ENCODE peak calls at places on chromosomes 11 and 22, in five cellular contexts. One of them, this sample, is unnamed.

GRCh38 chr11:65899356-65900124 is 648 bp downstream of the FOSL1 start:
- DNase-seq in NCI-H82: no peak
- DNase-seq in ureter: no peak
- DNase-seq in psoas muscle: peak; percentile 81
- DNase-seq in NCI-H345: no peak
- DNase-seq in this sample: peak; percentile 47

GRCh38 chr11:1870721-1871466 is 18.0 kb downstream of the LSP1 start:
- DNase-seq in psoas muscle: peak; percentile 72
- DNase-seq in ureter: no peak
- DNase-seq in NCI-H82: no peak
- DNase-seq in NCI-H345: no peak
- DNase-seq in this sample: peak; percentile 31

GRCh38 chr22:38724926-38725571 is 19.3 kb downstream of the GTPBP1 start:
- DNase-seq in psoas muscle: peak; percentile 23
- DNase-seq in ureter: no peak
- DNase-seq in NCI-H82: peak; percentile 57
- DNase-seq in NCI-H345: no peak
- DNase-seq in this sample: peak; percentile 54

GRCh38 chr11:126163779-126164178 is 47.7 kb downstream of the RPUSD4 start:
- DNase-seq in psoas muscle: no peak
- DNase-seq in NCI-H82: peak; percentile 48
- DNase-seq in NCI-H345: no peak
- DNase-seq in ureter: no peak
- DNase-seq in this sample: no peak

GRCh38 chr11:1863352-1864215 is 10.7 kb downstream of the LSP1 start:
- DNase-seq in NCI-H345: peak; percentile 45
- DNase-seq in psoas muscle: peak; percentile 93
- DNase-seq in NCI-H82: no peak
- DNase-seq in ureter: peak; percentile 83
- DNase-seq in this sample: peak; percentile 59

GRCh38 chr11:104610597-104610996 is 287.7 kb downstream of the CASP12 start:
- DNase-seq in ureter: no peak
- DNase-seq in psoas muscle: no peak
- DNase-seq in NCI-H345: no peak
- DNase-seq in NCI-H82: no peak
- DNase-seq in this sample: no peak

GRCh38 chr11:2385156-2386151 is 8.3 kb downstream of the CD81 start:
- DNase-seq in NCI-H345: no peak
- DNase-seq in psoas muscle: peak; percentile 48
- DNase-seq in ureter: no peak
- DNase-seq in NCI-H82: no peak
- DNase-seq in this sample: no peak

GRCh38 chr11:12077535-12078280 is 32.7 kb upstream of the MICAL2 start:
- DNase-seq in NCI-H345: no peak
- DNase-seq in psoas muscle: no peak
- DNase-seq in ureter: no peak
- DNase-seq in NCI-H82: no peak
- DNase-seq in this sample: no peak

GRCh38 chr11:96259053-96259837 is 83.8 kb downstream of the MAML2 start:
- DNase-seq in NCI-H82: no peak
- DNase-seq in ureter: no peak
- DNase-seq in NCI-H345: no peak
- DNase-seq in psoas muscle: no peak
- DNase-seq in this sample: no peak

GRCh38 chr11:119585038-119585666 is 143.8 kb downstream of the NECTIN1 start:
- DNase-seq in psoas muscle: no peak
- DNase-seq in NCI-H345: peak; percentile 49
- DNase-seq in NCI-H82: peak; percentile 55
- DNase-seq in ureter: peak; percentile 51
- DNase-seq in this sample: peak; percentile 95

GRCh38 chr11:65791719-65792213 is 4.9 kb downstream of the OVOL1 start:
- DNase-seq in ureter: peak; percentile 86
- DNase-seq in psoas muscle: no peak
- DNase-seq in NCI-H82: no peak
- DNase-seq in NCI-H345: no peak
- DNase-seq in this sample: peak; percentile 92

GRCh38 chr11:61429346-61429690 is 457 bp downstream of the CPSF7 start:
- DNase-seq in NCI-H345: peak; percentile 58
- DNase-seq in psoas muscle: peak; percentile 85
- DNase-seq in NCI-H82: peak; percentile 77
- DNase-seq in ureter: no peak
- DNase-seq in this sample: peak; percentile 83

GRCh38 chr11:46381836-46382643 is 571 bp downstream of the MDK start:
- DNase-seq in psoas muscle: peak; percentile 53
- DNase-seq in NCI-H82: peak; percentile 57
- DNase-seq in NCI-H345: peak; percentile 47
- DNase-seq in ureter: no peak
- DNase-seq in this sample: peak; percentile 77

GRCh38 chr22:37186997-37187522 is 987 bp downstream of the C1QTNF6 start:
- DNase-seq in psoas muscle: peak; percentile 34
- DNase-seq in NCI-H345: no peak
- DNase-seq in NCI-H82: no peak
- DNase-seq in ureter: no peak
- DNase-seq in this sample: no peak

GRCh38 chr22:40498454-40499186 is 128.2 kb downstream of the SGSM3 start:
- DNase-seq in NCI-H345: no peak
- DNase-seq in psoas muscle: no peak
- DNase-seq in ureter: no peak
- DNase-seq in NCI-H82: peak; percentile 12
- DNase-seq in this sample: peak; percentile 77

GRCh38 chr11:73981051-73981805 is 1.4 kb downstream of the UCP2 start:
- DNase-seq in NCI-H82: peak; percentile 38
- DNase-seq in NCI-H345: no peak
- DNase-seq in psoas muscle: peak; percentile 18
- DNase-seq in ureter: no peak
- DNase-seq in this sample: peak; percentile 41

GRCh38 chr11:86999859-87000753 is 37.6 kb upstream of the TMEM135 start:
- DNase-seq in NCI-H345: no peak
- DNase-seq in ureter: peak; percentile 47
- DNase-seq in psoas muscle: no peak
- DNase-seq in NCI-H82: no peak
- DNase-seq in this sample: peak; percentile 30

GRCh38 chr11:10866893-10867331 is 9.1 kb upstream of the ZBED5 start:
- DNase-seq in NCI-H345: no peak
- DNase-seq in NCI-H82: peak; percentile 50
- DNase-seq in ureter: no peak
- DNase-seq in psoas muscle: no peak
- DNase-seq in this sample: no peak

GRCh38 chr22:35777335-35777975 is 59.8 kb downstream of the APOL5 start:
- DNase-seq in NCI-H345: no peak
- DNase-seq in psoas muscle: no peak
- DNase-seq in NCI-H82: no peak
- DNase-seq in ureter: no peak
- DNase-seq in this sample: no peak

GRCh38 chr11:43504316-43504950 is 145.7 kb downstream of the TTC17 start:
- DNase-seq in psoas muscle: no peak
- DNase-seq in NCI-H82: peak; percentile 58
- DNase-seq in NCI-H345: peak; percentile 21
- DNase-seq in ureter: no peak
- DNase-seq in this sample: peak; percentile 44